ENCODE peak calls at places on chromosomes 16 and 17, in five cellular contexts. M, B, K, W and X are unnamed samples.
A peak's percentile ranks its signal among the peaks of the same experiment; 100 is the strongest.

GRCh38 chr17:47246120-47246519 is 7.5 kb upstream of the ITGB3 start:
- DNase-seq in K (no peak), W (no peak), B (no peak), M (no peak), X (no peak)

GRCh38 chr17:200604-200985 is 19.1 kb upstream of the DOC2B start:
- DNase-seq in W (no peak), B (no peak), K (no peak), M (no peak), X (no peak)

GRCh38 chr17:45311762-45312476 is 4.9 kb downstream of the MAP3K14 start:
- DNase-seq in B (peak; percentile 96), M (peak; percentile 48), K (no peak), W (peak; percentile 73), X (no peak)

GRCh38 chr17:65530985-65531507 is 30.4 kb downstream of the AXIN2 start:
- DNase-seq in M (no peak), B (no peak), K (no peak), W (no peak), X (no peak)

GRCh38 chr17:9322298-9322697 is 253.3 kb downstream of the STX8 start:
- DNase-seq in M (no peak), K (no peak), B (no peak), W (no peak), X (no peak)

GRCh38 chr17:52032454-52032853 is 126.1 kb downstream of the CA10 start:
- DNase-seq in W (no peak), K (no peak), M (no peak), B (no peak), X (no peak)

GRCh38 chr17:69246726-69247375 is 18.2 kb upstream of the ABCA10 start:
- DNase-seq in K (no peak), W (no peak), M (no peak), B (peak; percentile 24), X (peak; percentile 7)

GRCh38 chr17:69773081-69773480 is 301.9 kb upstream of the KCNJ16 start:
- DNase-seq in M (no peak), W (no peak), B (peak; percentile 64), K (no peak), X (no peak)

GRCh38 chr17:76174072-76174471 is 33.0 kb upstream of the FOXJ1 start:
- DNase-seq in W (no peak), K (no peak), M (no peak), B (no peak), X (no peak)

GRCh38 chr16:55370762-55371482 is 46.9 kb downstream of the IRX6 start:
- DNase-seq in B (peak; percentile 42), K (peak; percentile 13), W (peak; percentile 79), M (no peak), X (no peak)

GRCh38 chr17:32876414-32877163 is at the start of gene MYO1D:
- DNase-seq in M (peak; percentile 58), B (peak; percentile 86), K (no peak), W (peak; percentile 70), X (no peak)

GRCh38 chr16:366476-366875 is 3.9 kb downstream of the MRPL28 start:
- DNase-seq in B (no peak), W (no peak), K (no peak), M (no peak), X (no peak)

GRCh38 chr16:79008036-79008868 is 592.3 kb downstream of the MAF start:
- DNase-seq in W (no peak), M (no peak), B (no peak), K (no peak), X (no peak)

GRCh38 chr16:67675999-67676398 is 9.4 kb downstream of the C16orf86 start:
- DNase-seq in M (no peak), B (no peak), K (no peak), W (no peak), X (no peak)

GRCh38 chr16:57253410-57253927 is 8.4 kb downstream of the ARL2BP start:
- DNase-seq in B (peak; percentile 65), K (no peak), M (no peak), W (peak; percentile 18), X (no peak)

GRCh38 chr16:565420-566330 is 1.1 kb upstream of the NHLRC4 start:
- DNase-seq in M (no peak), W (no peak), K (no peak), B (no peak), X (no peak)

GRCh38 chr17:1087381-1088241 is 90.7 kb downstream of the TIMM22 start:
- DNase-seq in W (peak; percentile 90), M (no peak), K (peak; percentile 48), B (peak; percentile 77), X (no peak)

GRCh38 chr16:23679274-23679985 is 741 bp downstream of the PLK1 start:
- DNase-seq in B (peak; percentile 37), K (no peak), M (no peak), W (no peak), X (no peak)

GRCh38 chr17:19019041-19019941 is 14.7 kb upstream of the FAM83G start:
- DNase-seq in K (no peak), M (no peak), B (no peak), W (no peak), X (no peak)

GRCh38 chr16:80990577-80990976 is 16.1 kb downstream of the CMC2 start:
- DNase-seq in W (no peak), M (no peak), K (no peak), B (no peak), X (no peak)

GRCh38 chr17:29074488-29074887 is 31.5 kb downstream of the PIPOX start:
- DNase-seq in M (no peak), B (no peak), K (no peak), W (no peak), X (no peak)

GRCh38 chr16:85696761-85697160 is 8.0 kb upstream of the GINS2 start:
- DNase-seq in W (no peak), B (no peak), K (no peak), M (no peak), X (no peak)

DNA sequence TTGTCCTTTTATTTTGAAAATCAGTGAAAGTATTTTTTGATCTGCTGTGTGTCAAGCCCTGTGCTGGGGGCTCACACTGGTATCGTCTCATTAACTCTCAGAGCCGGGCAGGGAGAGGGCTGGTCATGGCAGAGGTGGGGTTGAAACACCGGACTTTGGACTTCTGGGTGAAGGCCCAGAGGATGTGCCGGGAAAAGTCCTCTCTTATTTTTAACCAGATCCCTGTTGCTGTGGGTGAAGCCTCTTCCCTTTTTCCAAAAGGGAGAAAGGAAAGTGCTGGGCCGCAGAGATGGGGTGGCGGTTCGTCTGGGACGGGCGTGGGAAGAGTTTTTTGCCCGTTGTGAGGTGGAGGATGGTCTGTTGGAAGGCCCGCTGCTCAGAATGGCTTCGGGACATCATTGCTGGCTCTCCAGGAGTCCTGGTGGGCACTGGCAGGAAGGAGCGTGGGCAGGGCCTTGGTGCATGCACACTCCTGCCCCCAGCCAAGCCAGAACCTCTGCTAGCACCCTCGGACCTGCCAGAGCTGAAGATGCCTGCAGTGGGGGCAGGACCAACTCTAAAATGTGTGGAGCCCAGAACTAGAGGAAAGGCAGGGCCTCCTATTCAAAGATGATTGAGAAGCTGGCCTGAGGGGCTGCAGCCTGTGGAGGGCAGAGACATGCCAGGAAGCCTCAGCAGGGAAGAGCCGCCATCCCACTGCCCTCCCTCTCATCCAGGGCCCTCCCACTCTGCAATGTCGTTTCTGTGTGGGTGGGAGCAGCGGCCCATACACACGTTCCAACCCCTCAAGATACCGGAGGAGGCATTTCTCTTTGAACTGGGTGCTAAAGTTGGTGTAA is 213.2 kb downstream of the CCDC182 start:
- DNase-seq in M (no peak), W (no peak), K (no peak), B (no peak), X (no peak)
- H3K4me3 ChIP-seq in M (no peak overlapping the region), W (no peak overlapping the region), K (no peak overlapping the region), B (no peak overlapping the region), X (no peak overlapping the region)

GRCh38 chr17:75064867-75065561 is 18.0 kb downstream of the KCTD2 start:
- DNase-seq in K (no peak), M (no peak), W (no peak), B (no peak), X (no peak)
- H3K4me3 ChIP-seq in K (no peak overlapping the region), M (no peak overlapping the region), W (no peak overlapping the region), B (no peak overlapping the region), X (no peak overlapping the region)

GRCh38 chr16:21162661-21163151 is 4.2 kb downstream of the LDAF1 start:
- DNase-seq in K (no peak), M (no peak), B (no peak), W (no peak), X (no peak)
- H3K4me3 ChIP-seq in K (peak overlapping the region; percentile 96), M (no peak overlapping the region), B (no peak overlapping the region), W (peak overlapping the region; percentile 24), X (no peak overlapping the region)

GRCh38 chr16:27401768-27402568 is at the start of gene IL21R:
- DNase-seq in K (no peak), W (peak; percentile 70), M (peak; percentile 89), B (no peak), X (peak; percentile 62)
- H3K4me3 ChIP-seq in K (peak within 1 kb of the TSS; percentile 53), W (no peak within 1 kb of the TSS), M (peak within 1 kb of the TSS; percentile 62), B (no peak within 1 kb of the TSS), X (no peak within 1 kb of the TSS)